ENCODE peak calls at places on chromosomes 1 and 21, in nine cellular contexts. Y is amniotic stem cell; O is immature natural killer cell; R is psoas muscle; Z is upper lobe of right lung; U is stimulated activated CD8-positive, alpha-beta memory T cell treated with anti-CD3 and anti-CD28 coated beads, Interleukin-15, amount 100 ng/mL, for 24 hours; X is activated T-cell treated with anti-CD3 and anti-CD28 coated beads for 1 hour; B is left kidney; C is posterior vena cava. G is an unnamed sample.

GRCh38 chr1:236083650-236084385 is 18.9 kb upstream of the NID1 start:
- DNase-seq in Z (no peak), X (no peak), R (no peak), U (no peak), C (no peak), O (no peak), B (no peak), Y (no peak), G (no peak)

GRCh38 chr1:207713529-207713928 is 38.3 kb upstream of the CD46 start:
- DNase-seq in Y (no peak), B (no peak), Z (no peak), X (no peak), O (no peak), C (peak; percentile 81), R (no peak), U (no peak), G (no peak)

GRCh38 chr1:235643837-235644692 is 5.5 kb downstream of the GNG4 start:
- DNase-seq in U (no peak), C (no peak), Z (no peak), O (no peak), Y (no peak), R (no peak), X (no peak), B (no peak), G (no peak)

GRCh38 chr1:114585221-114585620 is 3.8 kb upstream of the BCAS2 start:
- DNase-seq in Y (peak; percentile 7), C (no peak), B (peak; percentile 9), O (no peak), X (no peak), U (no peak), Z (no peak), R (no peak), G (no peak)

GRCh38 chr1:167860231-167860923 is 53.6 kb downstream of the ADCY10 start:
- DNase-seq in C (no peak), O (no peak), X (no peak), Z (no peak), U (no peak), Y (no peak), B (no peak), R (no peak), G (no peak)

GRCh38 chr1:86389315-86389714 is 6.8 kb downstream of the ODF2L start:
- DNase-seq in O (peak; percentile 28), Y (no peak), U (no peak), C (no peak), X (no peak), Z (no peak), B (no peak), R (no peak), G (no peak)

GRCh38 chr1:94970783-94971182 is 43.9 kb upstream of the CNN3 start:
- DNase-seq in O (no peak), Y (no peak), B (peak; percentile 29), Z (no peak), R (no peak), C (no peak), X (no peak), U (no peak), G (no peak)

GRCh38 chr1:178382372-178382771 is 114.4 kb downstream of the CLEC20A start:
- DNase-seq in Y (no peak), C (no peak), O (no peak), R (no peak), Z (no peak), B (no peak), X (no peak), U (no peak), G (no peak)

GRCh38 chr1:211339631-211340041 is 13.0 kb downstream of the TRAF5 start:
- DNase-seq in R (no peak), C (no peak), X (no peak), Z (no peak), U (no peak), O (no peak), B (no peak), Y (no peak), G (no peak)

GRCh38 chr21:25938673-25939395 is 204.1 kb downstream of the GABPA start:
- DNase-seq in X (no peak), B (no peak), Y (no peak), Z (no peak), O (no peak), R (no peak), C (no peak), U (no peak), G (no peak)

GRCh38 chr1:83583351-83584014 is 415.4 kb downstream of the TTLL7 start:
- DNase-seq in Z (no peak), U (no peak), O (no peak), X (no peak), B (peak; percentile 21), Y (peak; percentile 1), R (no peak), C (no peak), G (no peak)